ENCODE peak calls at places on chromosome 17, in ten cellular contexts. Z, D, N, X, C, K, H, F, U and V are unnamed samples. For H3K9me3, the result is how much of the 10 kb centered on the place peaks cover.

GRCh38 chr17:58200024-58200633 is 7.6 kb downstream of the EPX start:
- DNase-seq in Z (peak), D (peak), N (no peak), X (peak), C (peak), K (no peak), H (peak), F (peak), U (no peak), V (peak)

GRCh38 chr17:73799781-73800627 is 155.8 kb upstream of the SDK2 start:
- DNase-seq in Z (no peak), D (no peak), N (no peak), X (peak), C (no peak), K (no peak), H (no peak), F (no peak), U (no peak), V (peak)

GRCh38 chr17:50139950-50140885 is 10.3 kb upstream of the SAMD14 start:
- DNase-seq in Z (peak), D (peak), N (no peak), X (no peak), C (peak), K (peak), H (peak), F (peak), U (peak), V (peak)

GRCh38 chr17:39928868-39929651 is 1.5 kb downstream of the LRRC3C start:
- DNase-seq in Z (no peak), D (no peak), N (no peak), X (peak), C (no peak), K (no peak), H (no peak), F (peak), U (no peak), V (peak)

GRCh38 chr17:29615492-29616299 is 7.0 kb downstream of the CORO6 start:
- DNase-seq in Z (peak), D (peak), N (no peak), X (no peak), C (peak), K (peak), H (peak), F (no peak), U (peak), V (peak)

GRCh38 chr17:75889454-75889853 is 7.3 kb downstream of the TRIM65 start:
- DNase-seq in Z (no peak), D (no peak), N (no peak), X (no peak), C (no peak), K (no peak), H (no peak), F (no peak), U (no peak), V (peak)

GRCh38 chr17:57385975-57386374 is 129.7 kb downstream of the MSI2 start:
- DNase-seq in Z (no peak), D (no peak), N (no peak), X (no peak), C (no peak), K (no peak), H (no peak), F (no peak), U (no peak), V (no peak)

GRCh38 chr17:77619326-77619725 is 339.2 kb upstream of the TNRC6C start:
- DNase-seq in Z (no peak), D (no peak), N (no peak), X (no peak), C (no peak), K (no peak), H (no peak), F (no peak), U (no peak), V (no peak)

GRCh38 chr17:68489919-68490318 is 22.3 kb upstream of the PRKAR1A start:
- DNase-seq in Z (no peak), D (no peak), N (no peak), X (no peak), C (no peak), K (peak), H (no peak), F (no peak), U (no peak), V (no peak)

GRCh38 chr17:42312035-42312284 is 23.7 kb downstream of the STAT5A start:
- DNase-seq in Z (no peak), D (no peak), N (no peak), X (no peak), C (no peak), K (no peak), H (no peak), F (no peak), U (no peak), V (no peak)

GRCh38 chr17:56602292-56603130 is 9.0 kb downstream of the NOG start:
- DNase-seq in Z (no peak), D (no peak), N (no peak), X (no peak), C (no peak), K (no peak), H (no peak), F (no peak), U (no peak), V (no peak)

GRCh38 chr17:13933597-13934276 is 135.6 kb upstream of the COX10 start:
- DNase-seq in Z (no peak), D (no peak), N (no peak), X (no peak), C (no peak), K (no peak), H (no peak), F (no peak), U (no peak), V (no peak)

GRCh38 chr17:13931111-13931526 is 138.2 kb upstream of the COX10 start:
- DNase-seq in Z (peak), D (no peak), N (no peak), X (no peak), C (no peak), K (no peak), H (peak), F (no peak), U (peak), V (no peak)

GRCh38 chr17:13931752-13932477 is 137.4 kb upstream of the COX10 start:
- DNase-seq in Z (peak), D (no peak), N (no peak), X (no peak), C (no peak), K (peak), H (peak), F (no peak), U (peak), V (peak)
- H3K9me3 ChIP-seq in Z (under half), D (under half), N (under half), X (under half), C (under half), K (under half), H (under half), F (under half), U (under half), V (under half)

DNA sequence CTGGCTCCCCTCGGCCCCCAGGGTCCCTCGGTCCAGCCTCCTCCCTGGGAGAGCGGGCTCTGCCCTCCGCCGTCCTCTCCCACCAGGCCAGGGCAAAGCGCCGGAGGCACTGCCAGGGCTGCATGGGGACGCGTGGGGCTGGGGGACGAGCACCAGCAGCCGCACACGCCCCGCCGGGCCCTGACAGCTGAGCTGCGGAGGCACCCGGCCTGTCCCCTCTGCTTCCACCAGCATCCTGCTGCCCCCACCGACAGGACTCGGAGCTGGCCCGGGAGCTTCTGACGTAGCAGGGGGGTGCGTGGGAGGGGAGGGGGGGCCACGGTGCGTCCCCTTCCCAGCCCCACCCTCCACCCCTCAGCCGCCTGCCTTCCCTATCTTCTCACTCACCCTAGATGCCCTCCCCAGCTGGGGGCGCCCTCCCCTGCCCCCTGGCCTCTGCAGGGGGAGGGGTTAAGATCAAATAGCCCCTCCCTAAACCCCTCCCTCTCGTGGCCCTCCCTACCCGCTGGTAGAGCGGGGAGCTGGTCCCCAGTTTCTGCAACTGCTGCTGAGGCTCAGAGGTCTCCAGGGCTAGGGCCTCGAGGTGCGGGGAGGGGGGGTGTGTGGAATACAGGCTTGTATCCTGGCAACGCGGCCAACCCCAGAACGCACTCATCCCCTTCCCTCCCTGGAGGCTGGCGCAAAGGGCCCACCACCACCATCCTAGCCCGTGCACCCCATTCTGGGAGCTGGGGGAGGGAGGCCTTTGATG is 1.1 kb downstream of the SRCIN1 start:
- DNase-seq in Z (no peak), D (peak), N (no peak), X (no peak), C (peak), K (no peak), H (no peak), F (no peak), U (no peak), V (no peak)
- TF ChIP-seq CTCF in Z (no peak), D (peak), N (no peak), X (no peak), C (no peak), K (no peak), H (no peak), F (peak), U (no peak), V (no peak)

DNA sequence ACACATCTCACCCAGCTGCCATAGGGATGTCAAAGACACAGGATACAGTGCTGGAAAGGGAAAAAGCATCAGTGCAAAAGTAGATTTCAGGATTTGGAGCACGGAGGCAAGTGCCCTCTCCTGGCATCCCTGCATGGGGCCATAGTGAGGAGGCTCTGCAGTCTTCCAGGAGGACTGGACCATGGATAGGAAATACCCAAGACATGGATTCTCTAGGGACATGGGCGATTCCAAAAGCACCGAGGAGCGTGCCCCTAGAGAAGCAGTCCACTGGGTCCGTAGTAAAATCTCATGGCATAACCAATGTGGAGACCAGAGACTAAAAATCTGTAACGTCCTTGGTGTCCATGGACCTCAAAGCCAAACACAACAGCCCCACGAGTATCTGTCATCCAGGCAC is 818.2 kb downstream of the KCNJ18 start:
- DNase-seq in Z (no peak), D (no peak), N (peak), X (no peak), C (no peak), K (no peak), H (no peak), F (no peak), U (no peak), V (no peak)
- H3K9me3 ChIP-seq in Z (under half), D (under half), N (under half), X (under half), C (under half), K (under half), H (under half), F (under half), U (under half), V (under half)

GRCh38 chr17:43882761-43883415 is 24.4 kb downstream of the MPP2 start:
- DNase-seq in Z (no peak), D (no peak), N (no peak), X (no peak), C (no peak), K (no peak), H (no peak), F (no peak), U (no peak), V (no peak)
- TF ChIP-seq CTCF in Z (no peak), D (no peak), N (no peak), X (no peak), C (no peak), K (no peak), H (no peak), F (no peak), U (no peak), V (no peak)

DNA sequence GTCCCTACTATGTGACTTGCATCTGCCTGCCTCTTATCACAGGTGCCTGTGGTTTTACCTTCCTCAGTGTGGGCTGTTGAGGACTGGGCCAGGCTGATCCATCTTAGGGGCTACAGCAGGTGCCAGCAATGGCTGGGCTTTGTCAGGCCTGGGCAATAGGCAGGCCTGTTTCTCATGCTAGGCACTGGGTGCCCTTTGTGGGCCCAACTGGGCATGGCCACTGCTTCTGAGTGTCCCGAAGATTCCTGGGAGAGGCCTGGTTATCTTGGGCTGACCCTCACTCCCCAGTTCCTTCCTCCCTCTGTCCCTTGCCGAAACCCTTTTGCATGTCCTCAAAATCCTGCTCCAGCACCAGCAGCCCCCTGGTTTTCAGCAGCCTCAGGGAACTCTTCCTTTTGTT is 1024.9 kb downstream of the KCNJ18 start:
- DNase-seq in Z (no peak), D (no peak), N (no peak), X (no peak), C (no peak), K (no peak), H (no peak), F (no peak), U (no peak), V (no peak)
- H3K9me3 ChIP-seq in Z (under half), D (under half), N (under half), X (under half), C (under half), K (under half), H (under half), F (under half), U (under half), V (under half)

DNA sequence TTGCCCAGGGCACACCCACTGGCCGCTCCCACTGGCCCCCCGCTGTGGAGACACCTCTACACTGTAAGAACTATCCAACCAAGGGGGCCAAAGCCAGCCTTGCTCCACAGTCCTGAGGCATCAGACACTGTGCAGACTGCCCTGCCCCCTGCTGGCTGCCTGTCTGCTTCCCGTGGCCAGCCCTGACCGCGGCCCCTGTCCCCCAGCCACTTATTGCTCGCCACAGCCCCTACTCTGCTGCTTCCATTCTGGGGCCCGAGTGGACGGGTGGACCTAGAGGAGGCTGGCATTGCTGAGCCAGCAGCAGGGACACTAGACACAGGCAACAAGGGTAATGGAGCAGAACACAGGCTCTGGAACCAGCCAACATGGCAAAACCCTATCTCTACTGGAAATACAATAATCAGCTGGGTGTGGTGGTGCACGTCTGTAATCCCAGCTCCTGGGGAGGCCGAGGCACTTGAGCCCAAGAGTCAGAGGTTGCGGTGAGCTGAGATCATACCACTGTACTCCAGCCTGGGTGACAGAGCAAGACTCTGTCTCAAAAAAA is 19.7 kb upstream of the LRRC37A3 start:
- DNase-seq in Z (peak), D (peak), N (no peak), X (peak), C (peak), K (peak), H (no peak), F (no peak), U (no peak), V (no peak)
- TF ChIP-seq CTCF in Z (peak), D (peak), N (peak), X (peak), C (peak), K (no peak), H (no peak), F (peak), U (no peak), V (peak)

GRCh38 chr17:6028294-6028693 is 41.9 kb upstream of the WSCD1 start:
- DNase-seq in Z (no peak), D (no peak), N (no peak), X (no peak), C (no peak), K (no peak), H (no peak), F (no peak), U (no peak), V (no peak)

GRCh38 chr17:6023452-6023851 is 46.7 kb upstream of the WSCD1 start:
- DNase-seq in Z (no peak), D (no peak), N (no peak), X (no peak), C (no peak), K (no peak), H (no peak), F (no peak), U (no peak), V (no peak)

GRCh38 chr17:6021627-6022026 is 48.6 kb upstream of the WSCD1 start:
- DNase-seq in Z (no peak), D (no peak), N (no peak), X (no peak), C (no peak), K (no peak), H (no peak), F (no peak), U (no peak), V (no peak)

GRCh38 chr17:6024576-6024975 is 45.6 kb upstream of the WSCD1 start:
- DNase-seq in Z (no peak), D (no peak), N (no peak), X (no peak), C (no peak), K (no peak), H (no peak), F (no peak), U (no peak), V (no peak)

GRCh38 chr17:6027342-6028024 is 42.7 kb upstream of the WSCD1 start:
- DNase-seq in Z (no peak), D (no peak), N (no peak), X (peak), C (no peak), K (no peak), H (no peak), F (no peak), U (no peak), V (no peak)
- H3K9me3 ChIP-seq in Z (under half), D (under half), N (under half), X (under half), C (under half), K (under half), H (under half), F (under half), U (under half), V (under half)